ENCODE peak calls at places on chromosomes 6 and 20, in ten cellular contexts. N is amniotic stem cell; F is CD8-positive, alpha-beta T cell; M is EH; L is naive B cell; I is AG09309; B is fibroblast of the aortic adventitia; G is NCI-H460; W is colonic mucosa; Q is nucleus accumbens. J is an unnamed sample.

GRCh38 chr6:110053395-110054240 is 75.5 kb downstream of the GPR6 start:
- DNase-seq in F (no peak), M (peak), I (peak), G (peak), Q (no peak), W (no peak), B (peak), L (peak), N (peak), J (peak)

GRCh38 chr6:71908162-71908765 is 21.9 kb downstream of the RIMS1 start:
- DNase-seq in L (no peak), I (no peak), B (no peak), G (no peak), F (no peak), Q (no peak), M (no peak), N (no peak), W (no peak), J (no peak)

GRCh38 chr6:31356946-31357466 is at the start of gene HLA-B:
- DNase-seq in L (peak), N (peak), F (peak), Q (peak), M (peak), B (peak), G (peak), I (peak), W (peak), J (peak)

GRCh38 chr6:27062755-27063154 is 184.7 kb upstream of the PRSS16 start:
- DNase-seq in B (no peak), F (no peak), G (no peak), W (no peak), N (no peak), I (no peak), M (peak), L (no peak), Q (no peak), J (no peak)

GRCh38 chr20:58418949-58419748 is 30.1 kb downstream of the VAPB start:
- DNase-seq in W (no peak), L (no peak), G (no peak), B (no peak), N (no peak), F (no peak), Q (no peak), I (no peak), M (no peak), J (no peak)

GRCh38 chr20:37071481-37071911 is 24.3 kb downstream of the RBL1 start:
- DNase-seq in M (peak), N (peak), I (peak), Q (no peak), F (peak), L (no peak), B (peak), W (no peak), G (no peak), J (peak)

GRCh38 chr20:17958326-17959256 is 10.0 kb downstream of the SNX5 start:
- DNase-seq in I (no peak), M (peak), W (no peak), L (no peak), G (no peak), N (no peak), F (no peak), Q (no peak), B (no peak), J (no peak)

GRCh38 chr20:37615507-37616425 is 78.1 kb upstream of the CTNNBL1 start:
- DNase-seq in B (no peak), G (peak), L (peak), M (no peak), N (no peak), Q (no peak), W (no peak), I (no peak), F (peak), J (no peak)

GRCh38 chr6:4778086-4778485 is 1.9 kb downstream of the CDYL start:
- DNase-seq in I (no peak), F (no peak), L (peak), B (no peak), W (no peak), G (no peak), Q (no peak), N (no peak), M (peak), J (peak)

GRCh38 chr6:166492092-166492491 is 94.4 kb downstream of the RAMACL start:
- DNase-seq in G (no peak), M (no peak), Q (no peak), B (no peak), N (no peak), L (no peak), F (no peak), I (no peak), W (no peak), J (no peak)

GRCh38 chr6:73006161-73006560 is 219.1 kb downstream of the KHDC1L start:
- DNase-seq in I (no peak), M (peak), W (no peak), N (no peak), B (no peak), L (no peak), G (no peak), Q (no peak), F (no peak), J (no peak)

GRCh38 chr20:7291319-7291943 is 523.9 kb downstream of the BMP2 start:
- DNase-seq in L (no peak), W (no peak), B (no peak), N (no peak), G (no peak), M (no peak), F (no peak), Q (no peak), I (no peak), J (no peak)

GRCh38 chr6:13009031-13009430 is 292.5 kb downstream of the PHACTR1 start:
- DNase-seq in M (no peak), I (no peak), Q (no peak), W (no peak), N (no peak), B (no peak), G (no peak), F (no peak), L (no peak), J (no peak)

GRCh38 chr20:38137441-38138037 is 27.5 kb downstream of the TGM2 start:
- DNase-seq in Q (no peak), N (no peak), F (no peak), G (no peak), B (no peak), L (no peak), I (no peak), W (no peak), M (no peak), J (no peak)

GRCh38 chr6:27156874-27157460 is 90.5 kb upstream of the PRSS16 start:
- DNase-seq in N (no peak), G (no peak), B (no peak), M (peak), Q (no peak), F (no peak), L (no peak), I (no peak), W (no peak), J (no peak)

GRCh38 chr6:146312606-146313005 is 231.0 kb upstream of the RAB32 start:
- DNase-seq in L (no peak), W (no peak), Q (no peak), F (no peak), G (no peak), N (no peak), M (no peak), I (no peak), B (no peak), J (peak)

GRCh38 chr6:137475103-137475502 is 19.1 kb downstream of the OLIG3 start:
- DNase-seq in I (no peak), L (no peak), F (no peak), Q (no peak), G (no peak), W (no peak), M (no peak), B (no peak), N (no peak), J (no peak)

GRCh38 chr20:57810511-57811372 is 100.9 kb upstream of the PMEPA1 start:
- DNase-seq in L (no peak), W (no peak), N (no peak), G (no peak), M (no peak), F (no peak), I (no peak), Q (no peak), B (no peak), J (peak)

GRCh38 chr20:14925286-14925685 is 587.9 kb upstream of the FLRT3 start:
- DNase-seq in B (peak), F (no peak), I (no peak), Q (no peak), N (no peak), G (no peak), L (no peak), M (peak), W (no peak), J (peak)

GRCh38 chr6:1321715-1322114 is 9.8 kb downstream of the FOXQ1 start:
- DNase-seq in Q (no peak), W (no peak), L (no peak), I (peak), B (peak), G (peak), N (no peak), F (no peak), M (peak), J (no peak)

GRCh38 chr20:34708621-34709043 is 4.5 kb downstream of the TP53INP2 start:
- DNase-seq in N (no peak), F (peak), Q (peak), G (peak), I (no peak), W (peak), M (peak), B (peak), L (peak), J (no peak)

GRCh38 chr6:83138118-83138722 is 54.8 kb downstream of the PGM3 start:
- DNase-seq in N (no peak), G (no peak), L (no peak), F (no peak), Q (no peak), I (no peak), B (no peak), M (no peak), W (no peak), J (no peak)

GRCh38 chr20:53959849-53960585 is 110.4 kb downstream of the BCAS1 start:
- DNase-seq in W (no peak), Q (no peak), I (no peak), L (no peak), M (no peak), B (peak), N (no peak), F (no peak), G (no peak), J (no peak)

GRCh38 chr6:54916858-54917257 is 70.3 kb downstream of the FAM83B start:
- DNase-seq in W (no peak), L (no peak), Q (no peak), N (no peak), G (no peak), F (no peak), B (no peak), I (peak), M (peak), J (peak)

GRCh38 chr20:64116541-64117423 is 9.4 kb upstream of the NPBWR2 start:
- DNase-seq in L (no peak), W (no peak), G (no peak), Q (no peak), N (no peak), M (no peak), B (no peak), I (no peak), F (peak), J (no peak)

GRCh38 chr6:17485181-17485580 is 91.8 kb downstream of the CAP2 start:
- DNase-seq in N (no peak), B (no peak), F (no peak), G (no peak), Q (no peak), I (no peak), M (no peak), L (no peak), W (no peak), J (no peak)

GRCh38 chr6:166507380-166507779 is 79.1 kb downstream of the RAMACL start:
- DNase-seq in I (no peak), L (no peak), N (no peak), B (no peak), M (no peak), Q (no peak), G (no peak), W (no peak), F (no peak), J (no peak)

J was measured in NCI-H226.